ENCODE peak calls at places on chromosomes 5 and 9, in six cellular contexts. Y is GM23338; G is naive thymus-derived CD4-positive, alpha-beta T cell; O is IMR-90; X is A549; W is ovary. K is an unnamed sample.

GRCh38 chr9:109912726-109913460 is 132.9 kb downstream of the PALM2AKAP2 start:
- DNase-seq in G (no peak), W (no peak), O (peak; percentile 32), Y (no peak), X (no peak), K (no peak)

GRCh38 chr5:180787025-180787424 is 15.6 kb downstream of the MGAT1 start:
- DNase-seq in X (no peak), W (peak; percentile 56), G (no peak), O (peak; percentile 29), Y (no peak), K (no peak)

GRCh38 chr5:57626703-57627102 is 144.1 kb upstream of the ACTBL2 start:
- DNase-seq in Y (no peak), G (no peak), W (no peak), O (no peak), X (no peak), K (no peak)

GRCh38 chr9:133518193-133518592 is 6.6 kb downstream of the MYMK start:
- DNase-seq in G (no peak), Y (no peak), W (no peak), O (no peak), X (no peak), K (no peak)

GRCh38 chr5:77321793-77322394 is 111.4 kb downstream of the PDE8B start:
- DNase-seq in O (no peak), Y (peak; percentile 73), W (no peak), X (no peak), G (no peak), K (no peak)

GRCh38 chr9:91758491-91758981 is 191.5 kb downstream of the ROR2 start:
- DNase-seq in W (no peak), X (peak; percentile 55), G (no peak), O (peak; percentile 58), Y (peak; percentile 90), K (no peak)

GRCh38 chr9:130166399-130166798 is 5.8 kb upstream of the NCS1 start:
- DNase-seq in O (no peak), Y (no peak), W (no peak), X (no peak), G (no peak), K (no peak)

GRCh38 chr5:176614805-176615478 is 5.0 kb upstream of the GPRIN1 start:
- DNase-seq in X (no peak), Y (no peak), O (peak; percentile 88), W (no peak), G (no peak), K (no peak)

GRCh38 chr5:78360674-78361225 is 333 bp downstream of the SCAMP1 start:
- DNase-seq in Y (no peak), X (no peak), W (peak; percentile 68), G (peak; percentile 73), O (no peak), K (peak; percentile 78)

GRCh38 chr5:127705120-127705892 is 2.1 kb downstream of the CCDC192 start:
- DNase-seq in W (no peak), X (peak; percentile 64), Y (peak; percentile 45), O (peak; percentile 86), G (no peak), K (no peak)

GRCh38 chr5:151036556-151036955 is 16.2 kb downstream of the GPX3 start:
- DNase-seq in X (no peak), O (no peak), W (no peak), Y (no peak), G (no peak), K (no peak)

GRCh38 chr5:169116961-169117461 is 183.9 kb downstream of the SLIT3 start:
- DNase-seq in O (no peak), G (no peak), X (peak; percentile 49), W (no peak), Y (peak; percentile 81), K (no peak)

GRCh38 chr5:112109331-112109993 is 309.6 kb downstream of the EPB41L4A start:
- DNase-seq in Y (peak; percentile 56), X (peak; percentile 9), G (no peak), O (peak; percentile 87), W (peak; percentile 30), K (no peak)

GRCh38 chr9:121598167-121599000 is 53.0 kb upstream of the DAB2IP start:
- DNase-seq in W (peak; percentile 89), O (peak; percentile 86), Y (peak; percentile 96), G (no peak), X (no peak), K (peak; percentile 91)

GRCh38 chr5:26482076-26482816 is 556.1 kb downstream of the CDH9 start:
- DNase-seq in W (no peak), X (no peak), O (no peak), Y (no peak), G (no peak), K (no peak)

GRCh38 chr9:108786756-108787663 is 68.8 kb downstream of the ACTL7B start:
- DNase-seq in X (peak; percentile 25), W (no peak), O (peak; percentile 1), G (no peak), Y (no peak), K (no peak)

GRCh38 chr9:124611106-124611505 is 103.9 kb upstream of the NR5A1 start:
- DNase-seq in X (no peak), G (no peak), O (peak; percentile 21), W (no peak), Y (no peak), K (no peak)

GRCh38 chr9:95901506-95901905 is 26.0 kb downstream of the ERCC6L2 start:
- DNase-seq in G (no peak), Y (no peak), X (no peak), W (no peak), O (no peak), K (no peak)

GRCh38 chr9:129491486-129491855 is 129.4 kb downstream of the C9orf50 start:
- DNase-seq in Y (no peak), W (no peak), G (no peak), X (no peak), O (no peak), K (peak; percentile 84)

GRCh38 chr5:153629027-153629426 is 138.6 kb downstream of the GRIA1 start:
- DNase-seq in G (no peak), X (peak; percentile 56), Y (peak; percentile 73), W (peak; percentile 29), O (peak; percentile 97), K (peak; percentile 77)

GRCh38 chr9:92196909-92197308 is 81.7 kb upstream of the SPTLC1 start:
- DNase-seq in X (no peak), O (peak; percentile 65), W (no peak), Y (no peak), G (no peak), K (no peak)

GRCh38 chr9:87433853-87434252 is 63.8 kb upstream of the DAPK1 start:
- DNase-seq in G (no peak), Y (no peak), X (no peak), W (no peak), O (no peak), K (no peak)

GRCh38 chr9:131950487-131950886 is 129.2 kb downstream of the MED27 start:
- DNase-seq in W (no peak), Y (no peak), X (no peak), O (no peak), G (no peak), K (no peak)

GRCh38 chr5:2024986-2025721 is 142.4 kb upstream of the IRX4 start:
- DNase-seq in W (no peak), X (no peak), G (no peak), Y (peak; percentile 27), O (no peak), K (no peak)

GRCh38 chr5:136769900-136770684 is 404.7 kb upstream of the TRPC7 start:
- DNase-seq in W (peak; percentile 48), Y (peak; percentile 94), O (peak; percentile 50), G (no peak), X (peak; percentile 70), K (no peak)

GRCh38 chr9:96219615-96220257 is 82.2 kb downstream of the HSD17B3 start:
- DNase-seq in W (peak; percentile 80), Y (peak; percentile 71), G (peak; percentile 30), X (no peak), O (no peak), K (no peak)

GRCh38 chr5:80238778-80239679 is 16.8 kb downstream of the SERINC5 start:
- DNase-seq in Y (no peak), W (peak; percentile 73), X (no peak), O (peak; percentile 61), G (no peak), K (no peak)

GRCh38 chr5:172453986-172454354 is 355 bp downstream of the SH3PXD2B start:
- DNase-seq in W (peak; percentile 79), O (no peak), X (peak; percentile 27), Y (peak; percentile 74), G (no peak), K (no peak)

DNA sequence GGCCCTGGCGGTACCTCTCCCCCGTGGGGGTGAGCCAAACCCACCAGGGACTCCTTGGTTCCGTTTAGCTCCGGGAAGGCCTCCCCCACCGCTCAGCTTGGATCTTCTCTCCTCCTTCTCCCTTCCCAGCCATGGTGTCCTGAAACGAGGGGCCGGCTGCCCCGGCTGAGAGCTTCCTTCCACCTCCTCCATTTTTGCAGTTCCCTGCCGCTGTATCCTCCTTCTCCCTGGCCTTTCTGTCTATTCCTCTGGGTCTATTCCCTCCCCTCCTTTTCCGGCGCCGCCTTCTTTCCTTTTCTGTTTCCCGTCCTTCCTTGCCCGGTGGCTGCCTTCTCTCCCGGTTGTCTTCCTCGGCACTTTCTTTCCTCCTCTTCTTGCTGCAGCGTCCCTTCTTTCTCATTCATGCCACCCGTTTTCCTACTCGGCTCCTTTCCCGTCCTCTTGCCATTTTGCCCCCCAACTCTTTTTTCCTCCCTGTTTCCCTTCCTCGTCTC is 110.4 kb downstream of the LIFR start:
- DNase-seq in G (no peak), W (no peak), Y (no peak), X (no peak), O (no peak), K (no peak)
- H3K4me3 ChIP-seq in G (no peak overlapping the region), W (no peak overlapping the region), Y (no peak overlapping the region), X (no peak overlapping the region), O (no peak overlapping the region), K (peak overlapping the region; percentile 51)

GRCh38 chr5:50824109-50824508 is 157.7 kb downstream of the PARP8 start:
- DNase-seq in X (no peak), O (no peak), G (no peak), Y (no peak), W (no peak), K (no peak)
- H3K27ac ChIP-seq in X (no peak overlapping the region), O (no peak overlapping the region), G (no peak overlapping the region), Y (no peak overlapping the region), W (no peak overlapping the region), K (no peak overlapping the region)

GRCh38 chr5:94658272-94658671 is 39.8 kb downstream of the SLF1 start:
- DNase-seq in X (no peak), O (no peak), Y (no peak), W (no peak), G (no peak), K (no peak)
- H3K4me3 ChIP-seq in X (no peak overlapping the region), O (no peak overlapping the region), Y (no peak overlapping the region), W (no peak overlapping the region), G (no peak overlapping the region), K (no peak overlapping the region)

DNA sequence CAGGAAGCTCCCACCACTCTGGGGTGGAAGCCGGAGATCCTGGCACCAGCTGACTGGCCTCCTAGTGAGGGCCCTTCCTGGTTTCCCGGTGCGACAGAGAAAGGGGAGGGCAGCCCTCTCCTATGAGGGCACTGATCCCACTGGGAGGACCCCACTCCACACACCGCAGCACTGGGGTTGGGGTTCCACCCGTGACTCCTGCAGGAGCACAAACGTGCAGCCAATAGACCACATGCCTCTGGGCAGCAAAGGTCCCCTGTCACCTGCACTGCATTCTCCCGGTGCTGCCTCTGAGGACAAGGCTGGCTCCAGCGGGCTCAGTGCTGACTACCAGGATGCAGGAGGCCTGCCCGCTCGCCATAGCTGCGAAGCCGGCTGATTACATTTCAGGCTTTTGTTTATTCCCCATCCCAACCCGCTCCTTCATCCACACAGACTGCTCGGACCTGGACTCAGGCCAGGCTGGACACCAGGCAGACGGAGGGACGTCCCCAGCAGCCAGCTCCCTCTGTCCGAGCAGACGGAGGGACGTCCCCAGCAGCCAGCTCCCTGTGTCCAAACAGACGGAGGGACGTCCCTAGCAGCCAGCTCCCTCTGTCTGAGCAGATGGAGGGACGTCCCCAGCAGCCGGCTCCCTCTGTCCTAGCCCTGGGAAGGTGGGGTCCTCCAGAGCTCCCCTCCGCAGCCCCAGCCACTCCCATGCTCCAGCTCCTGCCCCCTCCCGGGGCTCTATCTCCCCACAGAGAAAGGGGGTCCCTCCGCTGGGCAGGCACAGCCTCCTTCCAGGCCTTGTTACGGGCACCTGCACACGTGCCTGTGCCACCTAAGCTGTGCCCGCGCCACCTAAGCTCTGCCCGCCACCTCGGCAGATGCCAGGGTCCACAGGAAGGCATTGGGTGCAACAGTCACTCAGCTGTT is 8.8 kb upstream of the CEP72 start:
- DNase-seq in W (no peak), Y (no peak), O (no peak), G (no peak), X (no peak), K (peak; percentile 65)
- H3K27ac ChIP-seq in W (no peak overlapping the region), Y (no peak overlapping the region), O (no peak overlapping the region), G (no peak overlapping the region), X (no peak overlapping the region), K (no peak overlapping the region)